ENCODE peak calls at places on chromosome 5, in six cellular contexts. Z is NCI-H2171; K is GF-D8; E is NAMALWA; N is psoas muscle; P is stimulated activated CD4-positive, alpha-beta T cell treated with anti-CD3 and anti-CD28 coated beads, Interleukin-12 subunit alpha, Interleukin-12 subunit beta, amount 100 ng/mL, for 4 hours. L is an unnamed sample.

GRCh38 chr5:52202256-52202655 is 585.5 kb upstream of the ITGA1 start:
- DNase-seq in Z (no peak), K (no peak), E (no peak), N (no peak), P (no peak), L (no peak)

GRCh38 chr5:80623911-80624457 is 30.5 kb upstream of the MSH3 start:
- DNase-seq in Z (no peak), K (no peak), E (no peak), N (no peak), P (no peak), L (no peak)

GRCh38 chr5:82991678-82992323 is 85.4 kb downstream of the TMEM167A start:
- DNase-seq in Z (no peak), K (no peak), E (no peak), N (no peak), P (no peak), L (no peak)

GRCh38 chr5:109529520-109529919 is 119.7 kb upstream of the PJA2 start:
- DNase-seq in Z (no peak), K (no peak), E (no peak), N (peak), P (no peak), L (no peak)

GRCh38 chr5:58188287-58188651 is 271.6 kb downstream of the PLK2 start:
- DNase-seq in Z (no peak), K (no peak), E (no peak), N (no peak), P (no peak), L (no peak)

GRCh38 chr5:145818604-145819003 is 16.5 kb downstream of the PRELID2 start:
- DNase-seq in Z (no peak), K (no peak), E (no peak), N (no peak), P (no peak), L (no peak)

GRCh38 chr5:42653705-42654104 is 102.9 kb upstream of the CCDC152 start:
- DNase-seq in Z (no peak), K (no peak), E (no peak), N (no peak), P (no peak), L (no peak)

GRCh38 chr5:140591747-140592372 is 27.2 kb downstream of the SLC35A4 start:
- DNase-seq in Z (no peak), K (no peak), E (no peak), N (no peak), P (no peak), L (no peak)

GRCh38 chr5:100424017-100424416 is 111.2 kb upstream of the FAM174A start:
- DNase-seq in Z (no peak), K (no peak), E (no peak), N (no peak), P (no peak), L (no peak)

GRCh38 chr5:159663986-159664385 is 252.3 kb upstream of the ADRA1B start:
- DNase-seq in Z (no peak), K (no peak), E (no peak), N (no peak), P (no peak), L (no peak)

GRCh38 chr5:95913663-95914062 is 48.0 kb downstream of the ELL2 start:
- DNase-seq in Z (no peak), K (no peak), E (no peak), N (no peak), P (no peak), L (no peak)

GRCh38 chr5:175567954-175568353 is 89.6 kb downstream of the SFXN1 start:
- DNase-seq in Z (no peak), K (no peak), E (peak), N (no peak), P (no peak), L (no peak)

GRCh38 chr5:179827684-179828083 is 7.0 kb downstream of the SQSTM1 start:
- DNase-seq in Z (no peak), K (no peak), E (no peak), N (peak), P (peak), L (no peak)

GRCh38 chr5:1118231-1118698 is 6.4 kb upstream of the SLC12A7 start:
- DNase-seq in Z (peak), K (no peak), E (no peak), N (peak), P (no peak), L (peak)

GRCh38 chr5:137800700-137801411 is 46.7 kb upstream of the HNRNPA0 start:
- DNase-seq in Z (no peak), K (no peak), E (no peak), N (no peak), P (no peak), L (no peak)

GRCh38 chr5:137344723-137345322 is 154.3 kb downstream of the SPOCK1 start:
- DNase-seq in Z (no peak), K (no peak), E (peak), N (no peak), P (peak), L (peak)

GRCh38 chr5:90161399-90161798 is 248.2 kb downstream of the CETN3 start:
- DNase-seq in Z (no peak), K (no peak), E (peak), N (no peak), P (no peak), L (no peak)

GRCh38 chr5:58751222-58751621 is 168.3 kb downstream of the RAB3C start:
- DNase-seq in Z (no peak), K (no peak), E (no peak), N (no peak), P (no peak), L (no peak)

GRCh38 chr5:643351-643801 is 31.2 kb downstream of the CEP72 start:
- DNase-seq in Z (peak), K (no peak), E (no peak), N (peak), P (no peak), L (peak)

GRCh38 chr5:95908799-95909198 is 52.9 kb downstream of the ELL2 start:
- DNase-seq in Z (no peak), K (no peak), E (no peak), N (no peak), P (no peak), L (no peak)

GRCh38 chr5:180463916-180464602 is 30.1 kb upstream of the CNOT6 start:
- DNase-seq in Z (no peak), K (no peak), E (no peak), N (no peak), P (no peak), L (no peak)

GRCh38 chr5:136031713-136032112 is 2.9 kb downstream of the TGFBI start:
- DNase-seq in Z (no peak), K (no peak), E (no peak), N (no peak), P (no peak), L (no peak)

GRCh38 chr5:166786889-166787288 is 1504.6 kb upstream of the WWC1 start:
- DNase-seq in Z (no peak), K (no peak), E (no peak), N (no peak), P (no peak), L (no peak)

GRCh38 chr5:42876375-42876844 is 64.7 kb upstream of the SELENOP start:
- DNase-seq in Z (no peak), K (no peak), E (no peak), N (no peak), P (no peak), L (no peak)